ENCODE peak calls at places on chromosomes 1 and 21, in six cellular contexts. C is dorsolateral prefrontal cortex; T is CD8-positive, alpha-beta T cell; Z is IMR-90; U is right cardiac atrium; E is aorta. D is an unnamed sample. For H3K27me3, the result is how much of the 10 kb centered on the place peaks cover.

GRCh38 chr1:156124557-156125483 is 10.3 kb downstream of the LMNA start:
- DNase-seq in C (no peak), T (peak), Z (no peak), U (peak), E (peak), D (no peak)

GRCh38 chr1:94560333-94560732 is 18.8 kb upstream of the F3 start:
- DNase-seq in C (no peak), T (no peak), Z (peak), U (no peak), E (no peak), D (no peak)

GRCh38 chr1:187763976-187764375 is 935.2 kb downstream of the PLA2G4A start:
- DNase-seq in C (no peak), T (no peak), Z (peak), U (no peak), E (no peak), D (no peak)

GRCh38 chr1:68051475-68051874 is 1.0 kb upstream of the DIRAS3 start:
- DNase-seq in C (peak), T (no peak), Z (peak), U (peak), E (peak), D (peak)

GRCh38 chr1:63408331-63408730 is 40.9 kb downstream of the ALG6 start:
- DNase-seq in C (no peak), T (no peak), Z (peak), U (no peak), E (no peak), D (no peak)

GRCh38 chr1:43448955-43449707 is 4.6 kb downstream of the HYI start:
- DNase-seq in C (peak), T (no peak), Z (no peak), U (no peak), E (peak), D (peak)

GRCh38 chr1:147167361-147167760 is 4.9 kb downstream of the PRKAB2 start:
- DNase-seq in C (no peak), T (no peak), Z (peak), U (no peak), E (no peak), D (no peak)

GRCh38 chr1:222642468-222642867 is 24.6 kb downstream of the MIA3 start:
- DNase-seq in C (no peak), T (no peak), Z (no peak), U (no peak), E (no peak), D (no peak)

GRCh38 chr21:45477176-45478114 is 64.8 kb downstream of the SLC19A1 start:
- DNase-seq in C (no peak), T (no peak), Z (no peak), U (no peak), E (no peak), D (peak)

GRCh38 chr21:45475004-45475685 is 67.1 kb downstream of the SLC19A1 start:
- DNase-seq in C (no peak), T (no peak), Z (no peak), U (no peak), E (no peak), D (no peak)

GRCh38 chr21:45475797-45476570 is 66.3 kb downstream of the SLC19A1 start:
- DNase-seq in C (no peak), T (no peak), Z (no peak), U (no peak), E (no peak), D (no peak)

GRCh38 chr21:45478115-45478801 is 64.0 kb downstream of the SLC19A1 start:
- DNase-seq in C (peak), T (peak), Z (peak), U (peak), E (peak), D (peak)

DNA sequence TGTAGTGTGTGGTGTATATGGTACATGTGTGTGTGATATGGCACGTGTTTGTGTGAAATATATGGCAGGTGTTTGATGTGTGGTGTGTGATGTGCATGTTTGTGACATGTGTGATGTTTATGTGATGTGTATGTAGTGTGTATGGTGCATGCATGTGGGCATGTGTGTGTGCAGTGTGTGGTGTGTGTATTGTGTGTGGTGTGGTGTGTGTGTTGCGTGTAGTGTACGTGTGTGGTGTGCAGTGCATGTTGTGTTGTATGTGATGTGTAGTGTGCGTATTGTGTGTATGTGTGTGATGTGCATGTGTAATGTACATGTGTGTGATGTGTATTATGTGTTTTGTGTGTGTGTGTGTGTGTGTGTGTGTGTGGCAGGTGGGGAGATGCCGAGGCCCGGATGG is 65.7 kb downstream of the SLC19A1 start:
- DNase-seq in C (no peak), T (no peak), Z (no peak), U (no peak), E (no peak), D (no peak)
- H3K27me3 ChIP-seq in C (under half), T (under half), Z (under half), U (under half), E (under half), D (under half)

DNA sequence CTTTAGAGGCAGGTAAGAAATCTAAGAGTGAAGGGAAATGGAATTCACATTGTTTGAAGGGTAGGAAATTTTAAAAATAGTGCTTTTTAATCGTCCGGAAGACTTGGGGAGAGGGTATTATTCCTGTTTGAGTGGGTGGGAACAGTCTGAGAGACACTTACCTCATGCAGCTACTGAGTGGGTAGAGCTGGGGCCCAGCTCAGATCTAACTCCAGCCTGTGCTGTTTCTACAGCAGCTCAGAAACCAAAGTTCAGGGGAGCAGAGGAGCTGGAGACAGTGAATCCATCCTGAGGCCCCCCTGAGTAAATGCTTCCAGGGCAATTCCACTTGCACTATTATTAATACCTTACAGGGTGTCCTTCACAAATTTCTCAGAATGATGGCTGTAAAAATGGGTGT is 63.8 kb downstream of the FGGY start:
- DNase-seq in C (no peak), T (no peak), Z (no peak), U (no peak), E (no peak), D (no peak)
- H3K27me3 ChIP-seq in C (under half), T (under half), Z (under half), U (under half), E (under half), D (under half)

GRCh38 chr1:231162300-231162969 is 577 bp downstream of the TRIM67 start:
- DNase-seq in C (peak), T (no peak), Z (peak), U (peak), E (peak), D (peak)

GRCh38 chr1:231166398-231166797 is 4.5 kb downstream of the TRIM67 start:
- DNase-seq in C (no peak), T (no peak), Z (no peak), U (no peak), E (no peak), D (no peak)

GRCh38 chr1:231162970-231163830 is 1.3 kb downstream of the TRIM67 start:
- DNase-seq in C (no peak), T (no peak), Z (no peak), U (no peak), E (no peak), D (no peak)

GRCh38 chr1:231163831-231164427 is 2.1 kb downstream of the TRIM67 start:
- DNase-seq in C (no peak), T (no peak), Z (no peak), U (no peak), E (no peak), D (no peak)

GRCh38 chr1:231165371-231165770 is 3.5 kb downstream of the TRIM67 start:
- DNase-seq in C (no peak), T (no peak), Z (peak), U (no peak), E (no peak), D (no peak)
- H3K27me3 ChIP-seq in C (under half), T (under half), Z (under half), U (under half), E (under half), D (half or more)

DNA sequence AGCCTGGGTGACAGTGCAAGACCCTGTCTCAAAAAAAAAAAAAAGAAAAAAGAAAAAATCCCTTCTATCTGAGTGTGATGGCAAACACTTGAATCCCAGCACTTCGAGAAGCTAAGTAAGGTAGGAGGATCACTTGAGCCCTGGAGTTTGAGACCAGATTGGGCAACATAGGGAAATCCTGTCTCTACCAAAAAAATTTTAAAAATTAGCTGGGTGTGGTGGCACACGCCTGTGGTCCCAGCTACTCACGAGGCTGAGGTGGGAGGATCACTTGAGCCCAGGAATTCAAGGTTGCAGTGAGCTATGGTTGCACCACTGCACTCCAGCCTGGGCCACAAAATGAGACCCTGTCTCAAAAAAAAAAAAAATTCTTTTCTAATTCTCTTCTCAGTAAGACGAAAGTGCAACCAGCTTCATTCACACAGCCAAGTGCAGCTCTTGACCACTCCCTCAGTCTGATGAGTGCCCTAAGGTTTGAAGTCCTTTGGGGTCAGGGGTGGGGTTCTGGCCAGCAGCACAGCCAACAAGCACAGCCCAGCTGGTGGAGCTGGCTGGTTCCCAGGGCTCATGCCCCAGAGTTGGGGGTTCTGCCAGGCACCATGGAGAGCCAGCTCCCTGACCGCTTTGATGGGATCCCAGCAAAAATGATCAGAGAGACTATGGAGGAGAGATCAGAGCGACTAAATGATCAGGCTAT is 8.0 kb downstream of the SLC2A5 start:
- DNase-seq in C (no peak), T (no peak), Z (no peak), U (no peak), E (no peak), D (no peak)
- H3K27me3 ChIP-seq in C (under half), T (under half), Z (under half), U (under half), E (under half), D (under half)

GRCh38 chr1:11576109-11576875 is 77.9 kb downstream of the FBXO2 start:
- DNase-seq in C (no peak), T (no peak), Z (no peak), U (no peak), E (peak), D (no peak)

GRCh38 chr1:11575553-11575952 is 78.7 kb downstream of the FBXO2 start:
- DNase-seq in C (no peak), T (no peak), Z (no peak), U (no peak), E (no peak), D (no peak)

GRCh38 chr1:11581455-11581854 is 72.8 kb downstream of the FBXO2 start:
- DNase-seq in C (no peak), T (no peak), Z (no peak), U (no peak), E (peak), D (no peak)

GRCh38 chr1:11579506-11579905 is 74.7 kb downstream of the FBXO2 start:
- DNase-seq in C (no peak), T (no peak), Z (no peak), U (no peak), E (peak), D (no peak)
- H3K27me3 ChIP-seq in C (under half), T (under half), Z (under half), U (under half), E (under half), D (under half)

D was measured in heart left ventricle.